ENCODE peak calls at places on chromosomes 12 and 14, in nine cellular contexts. E is HCT116; H is stimulated activated CD4-positive, alpha-beta T cell treated with anti-CD3 and anti-CD28 coated beads, Interleukin-1b, Interleukin-23, amount 100 ng/mL, for 24 hours; B is activated T-helper 1 cell treated with Interleukin-2 at 50 U/mL for 16 hours; W is HEK293T; C is SW480; K is D341Med; O is left ventricle myocardium superior; T is NCI-H1105 treated with DMSO at 0.1 percent for 48 hours. A is an unnamed sample.

GRCh38 chr12:97275261-97276197 is 187.1 kb upstream of the RMST start:
- DNase-seq in E (no peak), H (no peak), B (no peak), W (no peak), C (no peak), K (no peak), O (no peak), T (no peak), A (no peak)

GRCh38 chr14:100476012-100476822 is 111.0 kb downstream of the BEGAIN start:
- DNase-seq in E (peak; percentile 94), H (no peak), B (no peak), W (peak; percentile 61), C (peak; percentile 78), K (no peak), O (no peak), T (no peak), A (peak; percentile 95)

GRCh38 chr12:125079943-125080645 is 14.9 kb downstream of the AACS start:
- DNase-seq in E (no peak), H (no peak), B (no peak), W (no peak), C (no peak), K (peak; percentile 71), O (peak; percentile 55), T (no peak), A (no peak)

GRCh38 chr12:54195736-54196347 is 7.1 kb upstream of the SMUG1 start:
- DNase-seq in E (no peak), H (no peak), B (no peak), W (peak; percentile 50), C (no peak), K (no peak), O (no peak), T (no peak), A (no peak)

GRCh38 chr12:2797721-2798418 is 3.1 kb downstream of the FKBP4 start:
- DNase-seq in E (no peak), H (no peak), B (no peak), W (no peak), C (no peak), K (no peak), O (peak; percentile 72), T (no peak), A (no peak)

GRCh38 chr14:94936901-94937321 is 167.0 kb upstream of the GSC start:
- DNase-seq in E (no peak), H (no peak), B (no peak), W (no peak), C (no peak), K (no peak), O (peak; percentile 62), T (no peak), A (no peak)

GRCh38 chr12:96205909-96206308 is 11.7 kb downstream of the ELK3 start:
- DNase-seq in E (no peak), H (no peak), B (no peak), W (no peak), C (no peak), K (no peak), O (no peak), T (no peak), A (no peak)

GRCh38 chr14:35401853-35402252 is 2.7 kb downstream of the NFKBIA start:
- DNase-seq in E (no peak), H (no peak), B (no peak), W (no peak), C (no peak), K (no peak), O (peak; percentile 61), T (no peak), A (no peak)

GRCh38 chr12:45522227-45522626 is 207.3 kb upstream of the ARID2 start:
- DNase-seq in E (no peak), H (no peak), B (no peak), W (no peak), C (no peak), K (no peak), O (no peak), T (no peak), A (no peak)

GRCh38 chr12:64983771-64984170 is 137.3 kb downstream of the WIF1 start:
- DNase-seq in E (no peak), H (no peak), B (no peak), W (no peak), C (no peak), K (no peak), O (no peak), T (peak; percentile 26), A (no peak)

GRCh38 chr12:6200266-6201198 is at the start of gene CD9:
- DNase-seq in E (peak; percentile 46), H (peak; percentile 25), B (no peak), W (peak; percentile 76), C (peak; percentile 83), K (peak; percentile 81), O (peak; percentile 82), T (peak; percentile 33), A (no peak)

GRCh38 chr14:52363969-52364368 is 49.9 kb downstream of the PTGER2 start:
- DNase-seq in E (no peak), H (no peak), B (no peak), W (no peak), C (no peak), K (no peak), O (no peak), T (no peak), A (no peak)

GRCh38 chr12:95605875-95606274 is 54.6 kb upstream of the USP44 start:
- DNase-seq in E (no peak), H (no peak), B (no peak), W (no peak), C (no peak), K (no peak), O (no peak), T (no peak), A (peak; percentile 20)

GRCh38 chr12:19842116-19842515 is 402.8 kb downstream of the AEBP2 start:
- DNase-seq in E (no peak), H (no peak), B (no peak), W (no peak), C (no peak), K (no peak), O (no peak), T (no peak), A (no peak)

GRCh38 chr12:39116877-39117276 is 211.5 kb upstream of the CPNE8 start:
- DNase-seq in E (no peak), H (no peak), B (no peak), W (no peak), C (no peak), K (no peak), O (no peak), T (peak; percentile 11), A (no peak)

GRCh38 chr12:64801381-64801780 is 23.1 kb upstream of the TBC1D30 start:
- DNase-seq in E (no peak), H (no peak), B (no peak), W (peak; percentile 21), C (peak; percentile 18), K (no peak), O (no peak), T (peak; percentile 18), A (no peak)